ENCODE peak calls at places on chromosomes 11 and 22, in ten cellular contexts. N is activated CD4-positive, alpha-beta memory T cell treated with anti-CD3 and anti-CD28 coated beads, Interleukin-2, amount 10 ng/mL, durations not matched to agents 7 days and 5 days; S is stimulated activated CD4-positive, alpha-beta T cell treated with anti-CD3 and anti-CD28 coated beads, Interleukin-2, amount 100 ng/mL, for 48 hours; D is GM03348; F is fibroblast of mammary gland; O is dorsolateral prefrontal cortex; C is kidney; P is germinal center; H is body of pancreas; M is tibial artery. G is an unnamed sample.

GRCh38 chr11:120956710-120957500 is 67.0 kb upstream of the TBCEL start:
- DNase-seq in N (no peak), S (no peak), D (no peak), F (no peak), O (no peak), C (no peak), P (no peak), H (no peak), M (no peak), G (peak)

GRCh38 chr22:25668437-25668836 is 73.6 kb upstream of the MYO18B start:
- DNase-seq in N (no peak), S (no peak), D (no peak), F (peak), O (no peak), C (no peak), P (no peak), H (no peak), M (no peak), G (no peak)

GRCh38 chr11:2862395-2862949 is 23.1 kb downstream of the CDKN1C start:
- DNase-seq in N (no peak), S (no peak), D (peak), F (no peak), O (no peak), C (no peak), P (no peak), H (no peak), M (no peak), G (no peak)

GRCh38 chr22:22752556-22753477 is 108.4 kb downstream of the GGTLC2 start:
- DNase-seq in N (no peak), S (no peak), D (no peak), F (peak), O (no peak), C (peak), P (peak), H (no peak), M (peak), G (no peak)

GRCh38 chr11:13826505-13827278 is 135.8 kb upstream of the SPON1 start:
- DNase-seq in N (no peak), S (no peak), D (no peak), F (peak), O (no peak), C (no peak), P (no peak), H (no peak), M (no peak), G (no peak)

GRCh38 chr11:76752321-76753175 is 30.6 kb upstream of the TSKU start:
- DNase-seq in N (no peak), S (no peak), D (peak), F (peak), O (no peak), C (peak), P (no peak), H (peak), M (peak), G (no peak)

GRCh38 chr11:126700773-126701554 is 299.6 kb downstream of the KIRREL3 start:
- DNase-seq in N (no peak), S (no peak), D (no peak), F (no peak), O (no peak), C (no peak), P (no peak), H (no peak), M (no peak), G (no peak)

GRCh38 chr22:37816543-37817180 is 6.5 kb upstream of the GALR3 start:
- DNase-seq in N (no peak), S (no peak), D (no peak), F (no peak), O (no peak), C (no peak), P (no peak), H (no peak), M (no peak), G (no peak)

GRCh38 chr11:45922425-45923082 is at the start of gene LARGE2:
- DNase-seq in N (no peak), S (no peak), D (no peak), F (no peak), O (no peak), C (peak), P (peak), H (peak), M (peak), G (no peak)

GRCh38 chr22:23692598-23693291 is 1.9 kb downstream of the RGL4 start:
- DNase-seq in N (no peak), S (no peak), D (no peak), F (no peak), O (no peak), C (no peak), P (no peak), H (no peak), M (no peak), G (no peak)

GRCh38 chr11:36306888-36307287 is 10.8 kb downstream of the PRR5L start:
- DNase-seq in N (peak), S (peak), D (peak), F (peak), O (no peak), C (no peak), P (no peak), H (no peak), M (no peak), G (no peak)

GRCh38 chr11:66002648-66003225 is 434 bp downstream of the BANF1 start:
- DNase-seq in N (no peak), S (no peak), D (peak), F (peak), O (no peak), C (no peak), P (peak), H (peak), M (peak), G (peak)

GRCh38 chr11:118398797-118399564 is 2.4 kb upstream of the ATP5MG start:
- DNase-seq in N (peak), S (peak), D (no peak), F (no peak), O (no peak), C (no peak), P (peak), H (no peak), M (no peak), G (no peak)

GRCh38 chr11:46239801-46240061 is 37.7 kb upstream of the CREB3L1 start:
- DNase-seq in N (no peak), S (no peak), D (no peak), F (peak), O (no peak), C (no peak), P (no peak), H (no peak), M (no peak), G (no peak)

GRCh38 chr11:111063711-111064110 is 181.8 kb upstream of the POU2AF2 start:
- DNase-seq in N (no peak), S (no peak), D (no peak), F (peak), O (no peak), C (no peak), P (no peak), H (no peak), M (no peak), G (no peak)

GRCh38 chr22:38754247-38755154 is 1.3 kb downstream of the SUN2 start:
- DNase-seq in N (peak), S (no peak), D (peak), F (peak), O (no peak), C (peak), P (peak), H (peak), M (peak), G (no peak)

GRCh38 chr11:32002311-32002710 is 88.6 kb upstream of the RCN1 start:
- DNase-seq in N (no peak), S (no peak), D (no peak), F (no peak), O (no peak), C (no peak), P (no peak), H (no peak), M (no peak), G (no peak)

GRCh38 chr11:118894192-118894591 is 10.5 kb downstream of the CXCR5 start:
- DNase-seq in N (no peak), S (no peak), D (no peak), F (no peak), O (no peak), C (peak), P (no peak), H (no peak), M (no peak), G (no peak)

GRCh38 chr11:70112017-70112434 is 33.9 kb downstream of the ANO1 start:
- DNase-seq in N (no peak), S (no peak), D (no peak), F (no peak), O (no peak), C (no peak), P (no peak), H (no peak), M (no peak), G (no peak)

GRCh38 chr11:57321996-57322880 is 2.5 kb downstream of the TNKS1BP1 start:
- DNase-seq in N (no peak), S (no peak), D (peak), F (peak), O (peak), C (peak), P (no peak), H (peak), M (peak), G (no peak)

GRCh38 chr11:65314501-65315203 is at the start of gene CDC42EP2:
- DNase-seq in N (peak), S (peak), D (peak), F (peak), O (peak), C (peak), P (peak), H (peak), M (peak), G (peak)

GRCh38 chr11:24389575-24389974 is 107.3 kb upstream of the LUZP2 start:
- DNase-seq in N (no peak), S (no peak), D (no peak), F (no peak), O (no peak), C (no peak), P (no peak), H (no peak), M (no peak), G (no peak)

GRCh38 chr11:284081-285020 is 4.6 kb upstream of the PGGHG start:
- DNase-seq in N (peak), S (no peak), D (no peak), F (no peak), O (no peak), C (peak), P (no peak), H (peak), M (peak), G (no peak)

GRCh38 chr11:64971421-64972233 is at the start of gene MAJIN:
- DNase-seq in N (peak), S (peak), D (peak), F (peak), O (peak), C (peak), P (peak), H (peak), M (peak), G (peak)

GRCh38 chr11:122100222-122101080 is 15.6 kb downstream of the BLID start:
- DNase-seq in N (no peak), S (no peak), D (peak), F (peak), O (peak), C (peak), P (no peak), H (peak), M (peak), G (no peak)

GRCh38 chr22:19396934-19397728 is 34.4 kb downstream of the HIRA start:
- DNase-seq in N (no peak), S (no peak), D (no peak), F (no peak), O (no peak), C (peak), P (no peak), H (no peak), M (no peak), G (no peak)

GRCh38 chr11:1845095-1845429 is 6.3 kb downstream of the TNNI2 start:
- DNase-seq in N (no peak), S (no peak), D (no peak), F (no peak), O (no peak), C (no peak), P (no peak), H (no peak), M (no peak), G (no peak)

GRCh38 chr11:44029507-44029845 is 18.3 kb upstream of the ACCSL start:
- DNase-seq in N (no peak), S (no peak), D (no peak), F (no peak), O (no peak), C (no peak), P (no peak), H (no peak), M (no peak), G (no peak)

GRCh38 chr11:14218728-14219127 is 140.3 kb downstream of the RRAS2 start:
- DNase-seq in N (no peak), S (no peak), D (no peak), F (no peak), O (no peak), C (no peak), P (no peak), H (no peak), M (no peak), G (no peak)

GRCh38 chr11:3155216-3155615 is 9.9 kb downstream of the OSBPL5 start:
- DNase-seq in N (no peak), S (no peak), D (no peak), F (no peak), O (no peak), C (peak), P (no peak), H (no peak), M (peak), G (no peak)

GRCh38 chr11:32088117-32088941 is 2.5 kb upstream of the RCN1 start:
- DNase-seq in N (no peak), S (no peak), D (peak), F (peak), O (no peak), C (peak), P (no peak), H (peak), M (peak), G (no peak)

GRCh38 chr11:72141066-72141465 is 5.5 kb downstream of the FOLR3 start:
- DNase-seq in N (peak), S (no peak), D (peak), F (peak), O (no peak), C (no peak), P (no peak), H (no peak), M (no peak), G (no peak)

GRCh38 chr22:43113516-43114251 is 3.1 kb downstream of the BIK start:
- DNase-seq in N (no peak), S (no peak), D (no peak), F (no peak), O (no peak), C (no peak), P (no peak), H (peak), M (no peak), G (no peak)